ENCODE peak calls at places on chromosomes 2 and 18, in ten cellular contexts. S is H1, C is stomach, Q is transverse colon, L is HL-60, D is GM12891, Y is endothelial cell of umbilical vein, X is HepG2, R is sigmoid colon, I is suprapubic skin. U is an unnamed sample.

GRCh38 chr18:76461148-76461547 is 33.9 kb downstream of the ZNF516 start:
- DNase-seq in R (no peak), Q (no peak), L (no peak), C (no peak), S (no peak), Y (no peak), I (peak), D (no peak), X (no peak), U (no peak)

GRCh38 chr2:85619617-85620016 is 3.6 kb downstream of the USP39 start:
- DNase-seq in Q (no peak), L (no peak), S (no peak), Y (no peak), D (no peak), X (no peak), R (no peak), I (no peak), C (no peak), U (no peak)

GRCh38 chr2:37571571-37572136 is 99.8 kb downstream of the CDC42EP3 start:
- DNase-seq in Y (no peak), D (no peak), I (no peak), R (no peak), L (no peak), X (no peak), Q (no peak), S (no peak), C (no peak), U (no peak)

GRCh38 chr2:20288941-20289340 is 61.7 kb downstream of the PUM2 start:
- DNase-seq in C (no peak), Y (no peak), L (no peak), S (no peak), D (no peak), I (no peak), R (no peak), Q (no peak), X (no peak), U (no peak)

GRCh38 chr2:39437522-39438296 is 624 bp upstream of the MAP4K3 start:
- DNase-seq in S (no peak), C (peak), Y (peak), D (peak), Q (peak), X (peak), L (peak), I (no peak), R (peak), U (peak)

GRCh38 chr18:48727685-48728084 is 188.9 kb downstream of the CTIF start:
- DNase-seq in L (no peak), D (no peak), X (no peak), S (no peak), R (no peak), C (no peak), I (no peak), Y (no peak), Q (no peak), U (no peak)

GRCh38 chr2:143754732-143755131 is 625.5 kb downstream of the ARHGAP15 start:
- DNase-seq in I (no peak), Y (no peak), Q (no peak), L (peak), D (no peak), R (no peak), X (no peak), C (no peak), S (no peak), U (no peak)

GRCh38 chr2:227163998-227164744 is at the start of the genes COL4A3 and COL4A4:
- DNase-seq in Y (no peak), X (no peak), C (peak), I (no peak), Q (peak), L (no peak), R (peak), D (peak), S (no peak), U (peak)

GRCh38 chr2:630451-631320 is 46.5 kb downstream of the TMEM18 start:
- DNase-seq in I (no peak), R (no peak), Q (no peak), D (no peak), S (no peak), C (no peak), L (no peak), Y (no peak), X (no peak), U (no peak)

GRCh38 chr2:37370666-37371065 is 26.2 kb downstream of the QPCT start:
- DNase-seq in D (no peak), I (no peak), R (no peak), C (no peak), L (no peak), Q (no peak), Y (no peak), S (no peak), X (no peak), U (no peak)

GRCh38 chr2:215994901-215995300 is 18.4 kb downstream of the MREG start:
- DNase-seq in Q (no peak), C (no peak), R (no peak), I (no peak), S (no peak), Y (no peak), L (no peak), D (no peak), X (no peak), U (no peak)

GRCh38 chr2:118012778-118013177 is 1.1 kb downstream of the CCDC93 start:
- DNase-seq in D (no peak), R (no peak), X (no peak), I (no peak), Q (no peak), C (no peak), L (no peak), S (no peak), Y (peak), U (no peak)

GRCh38 chr18:78228974-78229373 is 750.6 kb upstream of the SALL3 start:
- DNase-seq in X (no peak), I (no peak), S (peak), R (no peak), C (no peak), D (no peak), Y (no peak), Q (no peak), L (no peak), U (no peak)

GRCh38 chr2:84729224-84729623 is 151.7 kb downstream of the TRABD2A start:
- DNase-seq in C (no peak), X (no peak), Q (no peak), S (no peak), Y (no peak), D (no peak), I (no peak), R (no peak), L (no peak), U (no peak)

GRCh38 chr2:210713122-210713521 is 156.7 kb downstream of the CPS1 start:
- DNase-seq in D (no peak), C (no peak), Y (no peak), L (no peak), X (no peak), I (no peak), R (no peak), Q (no peak), S (no peak), U (no peak)

GRCh38 chr2:130976591-130977237 is 116.5 kb downstream of the FAM168B start:
- DNase-seq in L (no peak), D (no peak), Y (no peak), C (no peak), Q (no peak), S (no peak), I (no peak), R (no peak), X (no peak), U (no peak)

GRCh38 chr2:199738723-199739412 is 112.1 kb downstream of the FTCDNL1 start:
- DNase-seq in X (peak), D (no peak), S (no peak), I (no peak), L (peak), Y (no peak), R (no peak), Q (no peak), C (no peak), U (no peak)

GRCh38 chr2:193818801-193819499 is 1624.2 kb upstream of the TMEFF2 start:
- DNase-seq in L (no peak), S (no peak), R (no peak), X (no peak), Q (no peak), D (no peak), C (no peak), Y (peak), I (no peak), U (no peak)

GRCh38 chr2:108936076-108936867 is 52.7 kb downstream of the EDAR start:
- DNase-seq in R (no peak), I (no peak), C (no peak), X (no peak), L (no peak), Q (no peak), D (no peak), Y (no peak), S (no peak), U (no peak)

GRCh38 chr18:41767960-41768359 is 187.1 kb upstream of the PIK3C3 start:
- DNase-seq in L (no peak), C (no peak), I (no peak), S (no peak), Y (no peak), Q (no peak), D (no peak), X (no peak), R (no peak), U (no peak)

GRCh38 chr2:236731767-236732580 is 162.3 kb downstream of the ACKR3 start:
- DNase-seq in Q (peak), C (no peak), I (no peak), S (no peak), L (no peak), R (peak), Y (no peak), D (no peak), X (no peak), U (no peak)

GRCh38 chr2:50614056-50614455 is 417.9 kb downstream of the NRXN1 start:
- DNase-seq in I (no peak), D (no peak), S (no peak), Y (no peak), R (no peak), Q (no peak), C (no peak), X (no peak), L (no peak), U (no peak)

GRCh38 chr18:49934457-49934856 is 121.1 kb upstream of the ACAA2 start:
- DNase-seq in I (no peak), R (no peak), S (no peak), Y (no peak), X (no peak), C (no peak), Q (no peak), L (no peak), D (no peak), U (no peak)

GRCh38 chr2:234480337-234480736 is 16.5 kb downstream of the ARL4C start:
- DNase-seq in R (no peak), D (no peak), S (no peak), Y (no peak), Q (no peak), X (no peak), C (no peak), I (no peak), L (no peak), U (no peak)

GRCh38 chr18:3281456-3282400 is 19.8 kb downstream of the MYL12B start:
- DNase-seq in R (no peak), Q (no peak), S (no peak), X (peak), I (no peak), D (no peak), L (peak), Y (peak), C (no peak), U (no peak)

GRCh38 chr18:23200751-23201150 is 65.5 kb downstream of the CABLES1 start:
- DNase-seq in C (no peak), X (no peak), R (no peak), Y (no peak), I (no peak), S (no peak), Q (no peak), L (no peak), D (no peak), U (no peak)
- TF ChIP-seq POLR2AphosphoS5 in C (no peak), X (no peak), R (no peak), Y (no peak), I (no peak), S (no peak), Q (no peak), L (no peak), D (no peak), U (no peak)

DNA sequence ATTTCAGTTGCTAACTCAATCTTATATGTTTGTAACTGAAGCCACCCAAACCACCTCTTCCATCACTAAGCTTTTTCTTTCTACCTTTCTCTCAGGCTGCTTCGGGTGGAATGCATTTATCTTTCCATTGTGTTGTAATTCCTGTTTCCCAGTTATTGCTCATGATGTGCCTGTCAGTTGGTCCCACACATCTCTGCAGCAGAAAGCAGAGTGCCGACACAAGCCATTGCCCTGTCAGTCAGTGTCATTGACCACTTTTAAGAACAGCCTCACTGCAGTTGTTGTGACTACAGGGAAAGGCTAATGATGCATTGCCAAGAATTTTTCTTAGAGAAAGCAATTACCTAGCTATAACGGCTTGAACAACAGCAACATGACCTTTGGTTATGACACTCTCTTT is 24.8 kb upstream of the KCNJ3 start:
- DNase-seq in S (no peak), Q (no peak), I (no peak), L (no peak), C (no peak), Y (no peak), X (no peak), D (no peak), R (no peak), U (no peak)
- TF ChIP-seq POLR2AphosphoS5 in S (no peak), Q (no peak), I (no peak), L (no peak), C (no peak), Y (no peak), X (no peak), D (no peak), R (no peak), U (no peak)

DNA sequence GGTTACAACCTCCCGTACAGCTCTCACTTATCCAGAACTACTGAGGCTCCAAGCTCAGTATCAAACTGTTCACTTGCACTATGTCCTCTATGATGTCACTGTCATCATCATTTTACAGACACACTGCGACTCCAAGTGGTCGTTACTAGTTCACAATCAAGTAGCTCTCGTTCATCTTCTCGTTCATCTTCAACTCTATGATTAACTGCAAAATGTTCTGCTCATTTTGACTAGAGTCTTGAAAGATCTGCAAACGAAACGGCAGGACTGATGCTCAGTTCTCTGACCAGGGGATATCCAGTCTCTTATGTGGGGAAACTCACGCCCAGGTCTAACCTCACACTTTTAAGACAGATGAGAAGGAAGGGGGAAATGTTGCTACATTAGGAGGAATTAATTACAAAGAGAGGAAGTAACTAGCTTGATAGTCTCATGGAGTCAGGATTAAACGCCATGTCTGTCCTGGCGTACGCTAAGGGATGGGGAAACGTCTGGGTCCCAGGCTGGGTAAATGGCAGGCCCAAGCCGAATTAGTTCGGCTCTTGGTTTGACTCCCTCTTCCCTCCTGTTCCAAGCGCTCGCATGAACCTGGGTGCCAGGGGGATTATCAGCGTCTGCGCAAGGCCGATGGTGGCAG is 794 bp upstream of the CHCHD5 start:
- DNase-seq in X (peak), D (no peak), L (peak), S (no peak), C (no peak), Y (peak), Q (no peak), I (peak), R (no peak), U (no peak)
- TF ChIP-seq POLR2AphosphoS5 in X (peak), D (no peak), L (no peak), S (no peak), C (no peak), Y (no peak), Q (no peak), I (no peak), R (no peak), U (no peak)

GRCh38 chr18:9914334-9914583 is 443 bp downstream of the VAPA start:
- DNase-seq in D (no peak), C (no peak), R (no peak), S (no peak), L (no peak), Y (no peak), Q (no peak), X (no peak), I (no peak), U (no peak)

GRCh38 chr18:9914584-9915290 is 921 bp downstream of the VAPA start:
- DNase-seq in L (peak), I (peak), C (peak), R (peak), D (peak), S (no peak), X (peak), Q (peak), Y (peak), U (peak)

GRCh38 chr18:9913151-9913525 is 678 bp upstream of the VAPA start:
- DNase-seq in C (no peak), Y (no peak), S (no peak), R (no peak), Q (no peak), L (no peak), I (no peak), D (no peak), X (no peak), U (no peak)

GRCh38 chr18:9915291-9916066 is 1.7 kb downstream of the VAPA start:
- DNase-seq in X (no peak), C (no peak), R (no peak), L (no peak), Q (no peak), S (no peak), I (no peak), Y (no peak), D (no peak), U (no peak)

GRCh38 chr18:9913526-9914333 is at the start of gene VAPA:
- DNase-seq in S (peak), Y (peak), R (peak), Q (peak), I (peak), D (peak), X (peak), L (peak), C (peak), U (peak)
- TF ChIP-seq POLR2AphosphoS5 in S (peak), Y (peak), R (peak), Q (peak), I (peak), D (peak), X (peak), L (peak), C (peak), U (peak)

DNA sequence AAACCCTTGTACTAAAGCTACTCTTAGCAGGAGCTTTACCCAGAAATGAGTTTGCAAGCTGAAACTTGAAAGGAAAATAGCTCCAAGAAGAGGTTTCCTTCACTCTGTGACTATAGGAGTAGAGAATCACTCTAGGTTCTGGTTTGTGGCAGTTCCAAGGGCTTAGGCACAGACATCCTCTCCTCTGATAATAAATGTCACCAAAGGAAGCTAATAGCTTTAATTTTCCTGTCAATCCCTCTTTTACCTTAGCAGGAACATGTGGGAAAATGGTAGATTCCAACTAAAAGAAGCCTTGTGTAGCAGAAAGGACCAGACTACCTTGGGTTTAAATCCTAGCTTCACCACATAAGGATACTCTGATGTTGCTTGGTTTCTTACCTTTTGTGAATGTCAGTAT is 104.0 kb downstream of the FSHR start:
- DNase-seq in L (no peak), Y (no peak), X (no peak), D (no peak), R (no peak), S (no peak), I (no peak), Q (no peak), C (no peak), U (no peak)
- TF ChIP-seq POLR2AphosphoS5 in L (no peak), Y (no peak), X (no peak), D (no peak), R (no peak), S (no peak), I (no peak), Q (no peak), C (no peak), U (no peak)

GRCh38 chr2:112674229-112674628 is 28.5 kb downstream of the SLC20A1 start:
- DNase-seq in I (no peak), R (peak), Y (peak), D (no peak), Q (peak), L (peak), S (no peak), C (peak), X (no peak), U (no peak)
- TF ChIP-seq POLR2AphosphoS5 in I (no peak), R (no peak), Y (peak), D (no peak), Q (no peak), L (peak), S (no peak), C (no peak), X (no peak), U (no peak)

DNA sequence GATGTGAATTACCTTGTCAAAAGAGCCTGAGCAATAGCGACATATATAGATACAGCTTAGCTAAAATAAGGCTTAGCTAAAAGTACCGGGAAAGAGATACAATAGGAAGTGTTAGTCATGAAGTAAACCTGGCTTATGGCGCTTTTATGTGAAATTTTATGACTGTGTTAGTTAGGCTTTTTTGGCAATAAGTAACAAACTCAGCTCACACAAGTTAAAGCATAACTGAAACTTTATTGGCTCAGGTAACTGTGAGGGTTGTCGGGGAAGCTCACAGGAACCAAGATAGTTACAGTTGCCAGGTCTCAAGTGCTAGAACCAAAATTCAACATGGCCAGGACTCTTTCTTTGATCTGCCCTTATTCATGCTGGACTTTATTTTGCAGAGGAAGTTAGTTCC is 925.0 kb upstream of the GYPC start:
- DNase-seq in X (no peak), Q (peak), Y (no peak), D (no peak), C (no peak), I (no peak), L (no peak), R (no peak), S (no peak), U (no peak)
- TF ChIP-seq POLR2AphosphoS5 in X (no peak), Q (no peak), Y (no peak), D (no peak), C (no peak), I (no peak), L (no peak), R (no peak), S (no peak), U (no peak)

GRCh38 chr18:74013955-74014354 is 133.7 kb downstream of the FBXO15 start:
- DNase-seq in D (no peak), C (no peak), L (no peak), Y (no peak), I (no peak), S (no peak), Q (no peak), R (no peak), X (no peak), U (no peak)
- TF ChIP-seq POLR2AphosphoS5 in D (no peak), C (no peak), L (no peak), Y (no peak), I (peak), S (no peak), Q (peak), R (peak), X (no peak), U (no peak)

GRCh38 chr2:212348501-212348900 is 190.1 kb downstream of the ERBB4 start:
- DNase-seq in R (no peak), Q (no peak), L (no peak), Y (no peak), S (no peak), C (no peak), I (no peak), X (no peak), D (no peak), U (no peak)

GRCh38 chr2:212344131-212344530 is 194.5 kb downstream of the ERBB4 start:
- DNase-seq in C (no peak), R (no peak), X (no peak), I (no peak), S (no peak), Q (no peak), Y (no peak), D (no peak), L (no peak), U (no peak)

GRCh38 chr2:212345966-212346365 is 192.6 kb downstream of the ERBB4 start:
- DNase-seq in I (no peak), L (no peak), Q (no peak), C (no peak), R (no peak), Y (no peak), D (no peak), S (no peak), X (no peak), U (no peak)

DNA sequence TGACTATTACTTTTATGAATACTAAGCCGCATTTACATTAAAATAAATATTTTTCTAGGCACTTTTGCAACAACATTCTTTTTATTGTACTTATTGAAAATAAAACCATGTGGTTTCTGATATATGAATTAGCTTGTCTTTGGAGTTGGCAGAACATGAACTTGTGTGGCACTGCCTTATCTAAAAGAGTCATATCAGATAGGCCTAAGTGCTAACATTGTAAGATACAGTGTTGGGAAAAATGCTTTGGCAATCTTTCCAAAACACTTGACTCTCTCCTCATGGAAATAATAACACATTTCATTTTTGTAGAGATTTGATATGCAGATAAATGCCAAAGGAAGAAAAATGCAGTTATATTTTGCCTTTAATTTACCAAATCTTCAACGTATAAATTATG is 191.7 kb downstream of the ERBB4 start:
- DNase-seq in D (no peak), S (no peak), Y (peak), L (no peak), Q (no peak), R (no peak), C (no peak), X (no peak), I (no peak), U (no peak)
- TF ChIP-seq POLR2AphosphoS5 in D (no peak), S (no peak), Y (no peak), L (no peak), Q (no peak), R (no peak), C (no peak), X (no peak), I (no peak), U (no peak)